ENCODE peak calls at places on chromosomes 7 and 10, in four cellular contexts. Z, A, G and U are unnamed samples.

GRCh38 chr10:104256335-104257080 is 1.8 kb downstream of the GSTO1 start:
- DNase-seq in G (no peak), Z (peak; percentile 63), A (no peak), U (no peak)

GRCh38 chr7:120665068-120665467 is 192.9 kb downstream of the TSPAN12 start:
- DNase-seq in A (no peak), Z (no peak), G (no peak), U (no peak)

GRCh38 chr10:52210161-52210560 is 103.9 kb upstream of the DKK1 start:
- DNase-seq in A (no peak), Z (no peak), G (no peak), U (no peak)

GRCh38 chr7:901388-902154 is 25.2 kb downstream of the GET4 start:
- DNase-seq in G (no peak), A (peak; percentile 92), Z (peak; percentile 85), U (peak; percentile 100)

GRCh38 chr10:124092270-124093075 is 925 bp downstream of the CHST15 start:
- DNase-seq in G (no peak), Z (no peak), A (peak; percentile 82), U (peak; percentile 71)

GRCh38 chr7:29369909-29370488 is 175.4 kb downstream of the CHN2 start:
- DNase-seq in Z (no peak), A (no peak), G (no peak), U (no peak)

GRCh38 chr7:132055331-132056120 is 499.1 kb upstream of the PODXL start:
- DNase-seq in A (peak; percentile 14), G (no peak), Z (no peak), U (no peak)

GRCh38 chr10:131477457-131478205 is 166.1 kb upstream of the TCERG1L start:
- DNase-seq in G (no peak), A (no peak), Z (peak; percentile 25), U (no peak)

GRCh38 chr10:12287772-12288171 is 61.6 kb upstream of the CAMK1D start:
- DNase-seq in A (no peak), Z (no peak), G (no peak), U (no peak)

GRCh38 chr10:43196131-43196980 is 58.1 kb downstream of the CSGALNACT2 start:
- DNase-seq in Z (no peak), G (no peak), A (no peak), U (no peak)

GRCh38 chr10:1509003-1509402 is 228.3 kb downstream of the ADARB2 start:
- DNase-seq in A (no peak), Z (no peak), G (no peak), U (no peak)

GRCh38 chr10:88281592-88282268 is 301.4 kb downstream of the RNLS start:
- DNase-seq in A (no peak), Z (no peak), G (no peak), U (no peak)

GRCh38 chr7:94654764-94655561 is 970 bp downstream of the SGCE start:
- DNase-seq in A (peak; percentile 51), G (no peak), Z (no peak), U (peak; percentile 9)

GRCh38 chr7:105806592-105807266 is 69.7 kb downstream of the ATXN7L1 start:
- DNase-seq in A (no peak), Z (no peak), G (peak; percentile 68), U (no peak)

GRCh38 chr7:22759721-22760120 is 32.7 kb downstream of the IL6 start:
- DNase-seq in Z (no peak), A (no peak), G (no peak), U (no peak)

GRCh38 chr10:126058507-126058906 is 162.1 kb downstream of the FANK1 start:
- DNase-seq in Z (no peak), A (peak; percentile 38), G (no peak), U (peak; percentile 50)

GRCh38 chr7:105831824-105832535 is 44.4 kb downstream of the ATXN7L1 start:
- DNase-seq in G (no peak), Z (no peak), A (no peak), U (no peak)

GRCh38 chr7:23938937-23939552 is 229.0 kb downstream of the STK31 start:
- DNase-seq in G (no peak), A (no peak), Z (peak; percentile 33), U (peak; percentile 64)

GRCh38 chr10:30353851-30354250 is 4.8 kb upstream of the MTPAP start:
- DNase-seq in G (no peak), A (no peak), Z (no peak), U (no peak)

GRCh38 chr7:110944966-110945644 is 145.8 kb upstream of the LRRN3 start:
- DNase-seq in Z (no peak), G (no peak), A (no peak), U (no peak)

GRCh38 chr10:33783078-33783477 is 448.6 kb upstream of the NRP1 start:
- DNase-seq in G (no peak), Z (no peak), A (no peak), U (no peak)

GRCh38 chr10:30812018-30812851 is 182.7 kb upstream of the LYZL2 start:
- DNase-seq in A (no peak), Z (no peak), G (no peak), U (no peak)

GRCh38 chr10:17062493-17063487 is 66.8 kb downstream of the CUBN start:
- DNase-seq in Z (peak; percentile 76), G (no peak), A (no peak), U (no peak)

GRCh38 chr10:69911571-69912528 is 110.1 kb downstream of the COL13A1 start:
- DNase-seq in Z (no peak), G (no peak), A (no peak), U (no peak)

GRCh38 chr7:158865462-158865922 is 9.1 kb downstream of the DYNC2I1 start:
- DNase-seq in Z (peak; percentile 41), A (no peak), G (no peak), U (no peak)

GRCh38 chr7:121372376-121373024 is 23.6 kb downstream of the FAM3C start:
- DNase-seq in A (no peak), Z (no peak), G (peak; percentile 73), U (no peak)

GRCh38 chr10:29555091-29555745 is 79.6 kb downstream of the SVIL start:
- DNase-seq in Z (no peak), G (no peak), A (no peak), U (no peak)

DNA sequence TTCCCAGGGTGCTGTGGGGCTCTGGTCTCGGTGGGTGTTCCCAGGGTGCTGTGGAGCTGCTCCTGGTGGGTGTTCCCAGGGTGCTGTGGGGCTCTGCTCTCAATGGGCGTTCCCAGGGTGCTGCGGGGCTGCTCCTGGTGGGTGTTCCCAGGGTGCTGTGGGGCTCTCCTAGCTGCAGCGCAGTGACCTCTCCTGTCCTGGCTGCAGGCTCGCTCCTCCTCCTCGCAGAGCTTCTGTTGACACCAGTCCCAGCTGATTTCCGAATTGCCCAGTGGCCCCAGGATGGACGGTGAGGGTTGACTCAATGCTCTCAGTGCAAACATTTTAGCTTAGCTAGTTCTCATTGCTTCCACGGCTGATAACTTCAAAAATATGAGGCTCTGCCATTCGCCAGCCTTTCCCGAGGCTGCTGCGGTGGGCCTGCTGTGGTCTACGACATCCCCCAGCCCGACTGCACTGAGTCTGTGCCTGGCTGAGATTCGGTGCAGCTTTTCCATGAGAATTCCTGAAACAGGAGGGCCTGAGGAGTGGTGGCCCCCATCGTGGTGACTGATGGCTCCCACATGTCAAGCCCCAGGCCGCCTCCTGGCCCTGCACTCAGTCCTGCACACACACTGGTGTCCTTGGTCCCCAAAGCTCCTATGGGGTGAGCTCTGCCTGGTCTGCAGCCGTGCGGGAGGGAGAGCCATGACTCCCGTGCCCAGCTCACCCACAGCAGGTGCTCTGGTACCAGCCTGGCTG is 58.3 kb upstream of the NKX6-2 start:
- DNase-seq in A (no peak), G (no peak), Z (no peak), U (no peak)
- TF ChIP-seq SP1 in A (no peak), G (no peak), Z (no peak), U (no peak)

DNA sequence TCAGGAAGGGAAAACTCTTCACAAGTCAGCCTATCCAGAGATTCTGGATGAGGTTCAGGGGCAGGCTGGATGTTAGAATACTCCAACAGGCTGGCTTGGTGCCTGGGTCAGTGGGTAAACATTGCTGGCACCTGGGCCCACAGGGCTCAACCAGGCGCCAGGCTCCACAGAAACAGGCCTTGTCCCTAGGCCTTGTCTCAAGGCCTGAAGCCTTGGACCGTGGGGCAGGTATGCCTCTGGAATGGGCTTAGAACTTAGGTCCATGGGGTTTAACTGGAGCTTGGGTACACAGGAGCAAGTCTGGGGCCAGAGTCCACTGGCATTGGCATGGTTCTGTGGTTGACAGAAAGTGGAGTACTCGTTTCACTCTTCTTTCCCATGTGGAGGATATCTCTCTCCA is 263.0 kb upstream of the ETV1 start:
- DNase-seq in G (no peak), A (no peak), Z (no peak), U (no peak)
- TF ChIP-seq SUZ12 in G (no peak), A (no peak), Z (no peak), U (no peak)

GRCh38 chr10:71049994-71050393 is 161.6 kb upstream of the PCBD1 start:
- DNase-seq in Z (no peak), A (no peak), G (no peak), U (no peak)

GRCh38 chr10:71048995-71049650 is 160.8 kb upstream of the PCBD1 start:
- DNase-seq in G (no peak), A (no peak), Z (no peak), U (no peak)

GRCh38 chr10:71053169-71053895 is 159.0 kb upstream of the UNC5B start:
- DNase-seq in Z (no peak), G (no peak), A (no peak), U (no peak)

GRCh38 chr10:71052708-71053107 is 159.7 kb upstream of the UNC5B start:
- DNase-seq in G (no peak), Z (no peak), A (no peak), U (no peak)

DNA sequence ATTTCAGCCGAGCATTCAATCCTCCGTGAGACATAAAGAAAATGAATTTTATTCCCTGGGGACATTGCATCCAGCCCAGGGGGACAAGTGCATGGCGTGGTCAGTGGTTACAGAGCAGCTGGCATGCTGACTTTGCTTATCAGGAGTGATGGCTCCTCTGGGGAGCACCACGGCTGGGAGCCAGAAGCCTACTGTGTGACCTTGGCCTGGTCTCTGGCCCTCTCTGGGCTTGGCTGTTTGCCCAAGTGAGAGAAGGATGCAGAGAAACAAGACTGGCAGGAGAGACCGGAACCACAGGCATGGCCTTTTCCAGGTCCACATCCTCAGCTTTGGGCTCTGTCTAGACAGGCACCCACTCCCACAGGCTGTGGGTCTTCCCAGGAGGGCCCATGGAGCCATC is 160.1 kb upstream of the UNC5B start:
- DNase-seq in G (no peak), Z (no peak), A (no peak), U (no peak)
- TF ChIP-seq SP1 in G (no peak), Z (no peak), A (no peak), U (no peak)

GRCh38 chr10:35501923-35502322 is 103.2 kb upstream of the GJD4 start:
- DNase-seq in G (no peak), Z (no peak), A (no peak), U (no peak)

GRCh38 chr10:35495521-35496238 is 109.5 kb upstream of the GJD4 start:
- DNase-seq in Z (peak; percentile 63), G (no peak), A (no peak), U (no peak)

GRCh38 chr10:35497909-35498308 is 107.2 kb upstream of the GJD4 start:
- DNase-seq in G (no peak), Z (no peak), A (no peak), U (no peak)

GRCh38 chr10:35502697-35503096 is 102.4 kb upstream of the GJD4 start:
- DNase-seq in Z (no peak), G (no peak), A (no peak), U (no peak)

DNA sequence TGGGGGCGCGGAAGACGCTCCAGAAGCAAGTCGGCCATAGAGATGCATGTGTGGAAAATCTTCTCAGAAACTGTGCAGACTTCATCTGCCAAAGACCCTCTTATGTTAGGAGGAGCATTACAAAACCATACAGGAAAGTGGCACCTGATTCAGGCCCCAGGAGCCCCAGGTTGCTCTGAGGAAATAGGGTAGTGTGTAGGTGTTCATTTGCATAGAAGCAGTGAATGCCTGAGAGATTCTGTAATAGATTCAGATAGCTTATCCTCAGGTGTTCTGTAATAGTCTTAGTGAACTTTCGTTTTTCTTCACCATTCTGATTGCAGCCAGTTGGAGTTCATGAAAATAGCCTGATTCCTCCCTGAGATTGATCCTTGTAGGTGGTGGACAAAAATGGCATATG is 106.4 kb upstream of the GJD4 start:
- DNase-seq in Z (no peak), A (no peak), G (no peak), U (no peak)
- TF ChIP-seq SUZ12 in Z (no peak), A (no peak), G (no peak), U (no peak)